ENCODE peak calls at places on chromosomes 3 and 15, in ten cellular contexts. B, H, P, Y, G, M, R, A, K and L are unnamed samples.

GRCh38 chr3:30319713-30320112 is 286.7 kb upstream of the TGFBR2 start:
- DNase-seq in A (no peak), K (no peak), M (peak), G (peak), Y (no peak), R (no peak), H (no peak), P (no peak), B (no peak), L (no peak)

GRCh38 chr15:99137111-99137546 is 32.2 kb downstream of the SYNM start:
- DNase-seq in A (no peak), G (no peak), R (no peak), K (no peak), Y (no peak), M (no peak), P (no peak), B (no peak), H (no peak), L (no peak)

GRCh38 chr15:23877502-23878412 is 190.7 kb upstream of the NDN start:
- DNase-seq in R (no peak), Y (peak), P (no peak), B (peak), H (peak), A (no peak), M (no peak), G (no peak), K (peak), L (peak)

GRCh38 chr3:39577541-39577940 is 110.1 kb downstream of the MOBP start:
- DNase-seq in A (no peak), B (no peak), H (no peak), M (no peak), K (no peak), P (no peak), R (no peak), Y (peak), G (no peak), L (no peak)

GRCh38 chr3:133037440-133037839 is 751 bp upstream of the TMEM108 start:
- DNase-seq in R (no peak), M (no peak), G (no peak), A (no peak), K (no peak), P (no peak), B (no peak), Y (no peak), H (no peak), L (no peak)

GRCh38 chr3:38964646-38965045 is 87.1 kb downstream of the SCN11A start:
- DNase-seq in M (no peak), K (no peak), R (no peak), G (no peak), Y (no peak), B (no peak), A (no peak), H (no peak), P (no peak), L (no peak)

GRCh38 chr15:45307230-45307924 is 55.3 kb downstream of the SLC28A2 start:
- DNase-seq in H (no peak), A (no peak), M (peak), Y (no peak), B (no peak), K (no peak), R (no peak), P (peak), G (no peak), L (no peak)

GRCh38 chr3:15440891-15441290 is 13.5 kb downstream of the EAF1 start:
- DNase-seq in B (no peak), R (peak), A (no peak), M (peak), G (no peak), Y (no peak), H (no peak), P (no peak), K (no peak), L (no peak)

GRCh38 chr15:99423186-99424130 is 142.3 kb upstream of the MEF2A start:
- DNase-seq in P (no peak), Y (no peak), G (no peak), R (peak), A (no peak), H (peak), K (peak), B (peak), M (no peak), L (no peak)

GRCh38 chr3:143337387-143337786 is 217.8 kb downstream of the CHST2 start:
- DNase-seq in P (no peak), G (no peak), M (no peak), H (peak), R (no peak), Y (no peak), B (no peak), A (no peak), K (no peak), L (no peak)

GRCh38 chr15:62141643-62142588 is 23.2 kb downstream of the C2CD4B start:
- DNase-seq in R (no peak), M (no peak), K (no peak), Y (no peak), B (no peak), G (no peak), H (no peak), P (no peak), A (no peak), L (no peak)

GRCh38 chr15:88658972-88659931 is 20.4 kb downstream of the ISG20 start:
- DNase-seq in M (peak), A (no peak), H (no peak), G (no peak), R (peak), B (peak), Y (no peak), P (no peak), K (no peak), L (no peak)

GRCh38 chr15:60326824-60327654 is 70.7 kb downstream of the ANXA2 start:
- DNase-seq in M (peak), B (no peak), Y (peak), R (no peak), G (no peak), H (no peak), K (no peak), A (no peak), P (peak), L (no peak)

GRCh38 chr3:108518895-108519294 is 8.5 kb upstream of the MYH15 start:
- DNase-seq in A (no peak), Y (no peak), K (no peak), H (no peak), B (no peak), G (no peak), M (no peak), R (no peak), P (no peak), L (no peak)

GRCh38 chr3:133901083-133901482 is 5.4 kb upstream of the RAB6B start:
- DNase-seq in K (no peak), M (no peak), B (no peak), G (no peak), R (no peak), P (no peak), H (no peak), Y (no peak), A (no peak), L (no peak)

GRCh38 chr3:170740726-170741591 is 129.0 kb downstream of the RPL22L1 start:
- DNase-seq in K (peak), R (peak), G (no peak), B (peak), H (no peak), A (peak), Y (no peak), P (no peak), M (peak), L (no peak)

GRCh38 chr15:57146394-57147140 is 228.1 kb downstream of the TCF12 start:
- DNase-seq in K (no peak), P (no peak), G (no peak), Y (no peak), M (peak), R (no peak), A (no peak), B (no peak), H (no peak), L (no peak)

GRCh38 chr3:161510510-161511260 is 14.1 kb downstream of the OTOL1 start:
- DNase-seq in H (peak), P (no peak), K (no peak), R (no peak), G (no peak), B (no peak), M (no peak), Y (no peak), A (no peak), L (no peak)

GRCh38 chr3:69710153-69710977 is 28.9 kb upstream of the MITF start:
- DNase-seq in B (no peak), R (no peak), Y (no peak), G (no peak), H (no peak), A (no peak), K (no peak), P (peak), M (peak), L (no peak)

GRCh38 chr3:14410501-14411165 is 8.2 kb downstream of the SLC6A6 start:
- DNase-seq in P (peak), G (no peak), K (no peak), M (peak), R (no peak), B (peak), A (no peak), Y (no peak), H (no peak), L (no peak)

GRCh38 chr3:143961351-143961750 is 10.3 kb upstream of the DIPK2A start:
- DNase-seq in G (no peak), B (no peak), P (no peak), K (no peak), A (no peak), H (no peak), M (no peak), R (no peak), Y (no peak), L (no peak)

GRCh38 chr3:170418422-170419300 is at the start of gene CLDN11:
- DNase-seq in A (peak), K (peak), G (peak), P (peak), Y (peak), M (no peak), B (peak), R (no peak), H (peak), L (no peak)

GRCh38 chr15:59399465-59400102 is 26.9 kb upstream of the MYO1E start:
- DNase-seq in P (no peak), K (no peak), R (no peak), M (no peak), Y (no peak), G (peak), B (no peak), H (no peak), A (no peak), L (no peak)

GRCh38 chr3:85433334-85433733 is 474.5 kb downstream of the CADM2 start:
- DNase-seq in A (no peak), B (no peak), K (no peak), Y (no peak), R (no peak), G (no peak), P (no peak), H (no peak), M (peak), L (no peak)

GRCh38 chr15:35215095-35215494 is 130.0 kb upstream of the NANOGP8 start:
- DNase-seq in G (no peak), K (no peak), P (no peak), A (no peak), Y (no peak), M (no peak), B (no peak), H (no peak), R (no peak), L (no peak)

GRCh38 chr3:39146083-39146501 is 7.3 kb downstream of the CSRNP1 start:
- DNase-seq in G (peak), B (no peak), R (peak), H (peak), Y (no peak), M (no peak), A (no peak), P (no peak), K (no peak), L (no peak)

GRCh38 chr3:139024968-139025367 is 4.2 kb upstream of the PRR23B start:
- DNase-seq in A (no peak), B (no peak), R (no peak), Y (no peak), G (no peak), P (no peak), K (no peak), M (no peak), H (no peak), L (no peak)

GRCh38 chr3:139016430-139017048 is 4.2 kb downstream of the PRR23B start:
- DNase-seq in R (no peak), B (no peak), P (no peak), K (no peak), G (no peak), M (no peak), A (no peak), H (no peak), Y (no peak), L (no peak)

GRCh38 chr3:139020036-139020867 is 474 bp downstream of the PRR23B start:
- DNase-seq in H (no peak), P (no peak), M (no peak), R (no peak), B (no peak), Y (no peak), K (no peak), G (no peak), A (no peak), L (no peak)

GRCh38 chr3:139020868-139021234 is at the start of gene PRR23B:
- DNase-seq in A (no peak), B (no peak), G (no peak), R (no peak), K (no peak), Y (no peak), H (no peak), P (no peak), M (no peak), L (no peak)
- TF ChIP-seq CTCF in A (no peak), B (no peak), G (no peak), R (no peak), K (no peak), Y (peak), H (peak), P (no peak), M (peak), L (peak)

GRCh38 chr15:43104426-43104825 is 1.4 kb downstream of the UBR1 start:
- DNase-seq in M (no peak), K (no peak), Y (no peak), R (no peak), H (no peak), P (no peak), G (no peak), B (no peak), A (no peak), L (no peak)

GRCh38 chr15:43106486-43106829 is 620 bp upstream of the UBR1 start:
- DNase-seq in P (no peak), B (no peak), A (no peak), G (no peak), K (no peak), M (no peak), R (no peak), Y (no peak), H (no peak), L (no peak)

GRCh38 chr15:43103939-43104338 is 1.9 kb downstream of the UBR1 start:
- DNase-seq in P (no peak), K (no peak), H (no peak), B (no peak), A (no peak), M (no peak), Y (no peak), R (no peak), G (no peak), L (no peak)

GRCh38 chr15:43105778-43106485 is at the start of gene UBR1:
- DNase-seq in G (peak), K (peak), Y (peak), R (peak), A (peak), M (peak), H (peak), B (peak), P (peak), L (peak)

GRCh38 chr15:43105077-43105769 is 615 bp downstream of the UBR1 start:
- DNase-seq in K (no peak), G (no peak), M (no peak), R (no peak), A (no peak), Y (no peak), B (no peak), H (no peak), P (no peak), L (no peak)
- TF ChIP-seq CTCF in K (no peak), G (no peak), M (no peak), R (no peak), A (no peak), Y (no peak), B (no peak), H (no peak), P (no peak), L (no peak)

GRCh38 chr15:71801935-71802655 is 8.3 kb upstream of the NR2E3 start:
- DNase-seq in R (no peak), K (no peak), B (no peak), H (no peak), P (no peak), G (no peak), M (no peak), A (no peak), Y (no peak), L (no peak)

GRCh38 chr15:71804226-71804625 is 6.1 kb upstream of the NR2E3 start:
- DNase-seq in A (no peak), K (no peak), M (no peak), Y (no peak), G (no peak), R (no peak), P (no peak), B (no peak), H (no peak), L (no peak)

GRCh38 chr15:71800835-71801745 is 9.3 kb upstream of the NR2E3 start:
- DNase-seq in M (peak), R (no peak), G (no peak), K (no peak), B (no peak), A (no peak), P (peak), Y (peak), H (no peak), L (peak)

GRCh38 chr15:71804695-71805470 is 5.5 kb upstream of the NR2E3 start:
- DNase-seq in H (no peak), G (no peak), M (no peak), K (no peak), P (no peak), A (no peak), B (no peak), R (no peak), Y (no peak), L (no peak)

GRCh38 chr15:71802770-71803169 is 7.6 kb upstream of the NR2E3 start:
- DNase-seq in Y (no peak), G (no peak), H (no peak), P (no peak), A (no peak), M (no peak), B (no peak), K (no peak), R (no peak), L (no peak)
- TF ChIP-seq CTCF in Y (peak), G (no peak), H (peak), P (peak), A (no peak), M (peak), B (no peak), K (peak), R (no peak), L (peak)

GRCh38 chr3:57397175-57398026 is 104.9 kb upstream of the ASB14 start:
- DNase-seq in K (no peak), G (peak), Y (peak), B (no peak), P (no peak), A (no peak), R (no peak), M (peak), H (peak), L (no peak)
- TF ChIP-seq CTCF in K (peak), G (peak), Y (peak), B (peak), P (peak), A (peak), R (peak), M (peak), H (peak), L (peak)

DNA sequence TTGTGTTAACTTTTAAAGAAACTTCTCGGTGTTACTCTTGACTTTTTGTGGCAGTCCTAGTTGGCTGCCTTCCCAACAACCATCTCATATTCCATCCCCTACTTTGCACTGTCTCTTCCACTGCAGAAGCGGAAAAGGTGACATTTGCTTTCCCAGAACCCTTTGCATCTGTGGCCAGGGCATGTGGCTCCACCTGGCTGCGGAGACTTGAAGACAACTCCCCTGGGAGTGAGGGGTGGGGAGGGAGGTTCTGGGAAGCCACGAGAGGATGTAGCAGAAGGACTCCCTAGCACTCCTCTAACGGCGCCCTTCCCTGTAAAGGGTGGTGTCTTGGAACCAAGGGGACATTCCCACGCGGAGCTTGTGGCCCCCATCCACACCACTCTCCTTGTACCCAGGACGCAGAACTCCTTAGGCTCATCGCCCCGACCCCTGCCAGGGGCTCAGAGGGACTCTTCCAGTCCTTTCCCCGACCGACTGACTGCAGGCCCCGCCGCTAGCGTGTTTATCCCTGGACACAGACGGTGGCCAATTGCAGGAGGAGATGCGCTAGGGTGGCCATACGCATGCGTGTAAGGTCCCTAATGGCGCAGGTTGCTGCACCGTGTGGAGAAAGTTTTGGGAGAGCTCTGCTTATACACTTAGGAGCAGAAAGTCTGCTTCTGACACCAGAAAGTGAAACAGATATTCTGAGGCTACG is 33.2 kb upstream of the SECISBP2L start:
- DNase-seq in H (no peak), P (no peak), A (no peak), Y (no peak), B (no peak), K (no peak), G (no peak), R (no peak), M (no peak), L (no peak)
- TF ChIP-seq CTCF in H (no peak), P (no peak), A (no peak), Y (no peak), B (no peak), K (no peak), G (no peak), R (no peak), M (no peak), L (no peak)

DNA sequence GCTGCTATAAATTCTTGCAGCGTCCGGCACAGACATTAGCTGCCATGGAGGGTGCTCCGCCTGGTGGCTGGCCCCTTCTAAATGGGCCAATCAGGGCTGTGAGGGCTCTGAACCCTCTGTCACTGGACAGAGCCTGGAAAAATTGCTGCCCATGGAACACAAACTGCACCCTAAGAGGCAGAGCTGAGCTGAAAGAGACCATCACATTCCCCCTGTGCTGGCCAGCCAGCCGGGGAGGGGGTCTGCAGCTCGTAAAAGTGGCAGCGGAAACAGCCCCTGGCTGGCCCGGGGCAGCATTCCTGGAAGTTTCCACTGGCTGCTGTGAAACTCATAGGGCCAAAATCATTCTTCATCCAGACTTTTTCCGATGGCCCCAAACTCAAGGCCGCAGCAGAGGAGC is 21.0 kb upstream of the DUSP7 start:
- DNase-seq in G (no peak), P (no peak), Y (no peak), H (no peak), B (no peak), A (no peak), M (no peak), K (no peak), R (no peak), L (no peak)
- TF ChIP-seq CTCF in G (no peak), P (peak), Y (no peak), H (no peak), B (no peak), A (no peak), M (peak), K (peak), R (peak), L (no peak)

DNA sequence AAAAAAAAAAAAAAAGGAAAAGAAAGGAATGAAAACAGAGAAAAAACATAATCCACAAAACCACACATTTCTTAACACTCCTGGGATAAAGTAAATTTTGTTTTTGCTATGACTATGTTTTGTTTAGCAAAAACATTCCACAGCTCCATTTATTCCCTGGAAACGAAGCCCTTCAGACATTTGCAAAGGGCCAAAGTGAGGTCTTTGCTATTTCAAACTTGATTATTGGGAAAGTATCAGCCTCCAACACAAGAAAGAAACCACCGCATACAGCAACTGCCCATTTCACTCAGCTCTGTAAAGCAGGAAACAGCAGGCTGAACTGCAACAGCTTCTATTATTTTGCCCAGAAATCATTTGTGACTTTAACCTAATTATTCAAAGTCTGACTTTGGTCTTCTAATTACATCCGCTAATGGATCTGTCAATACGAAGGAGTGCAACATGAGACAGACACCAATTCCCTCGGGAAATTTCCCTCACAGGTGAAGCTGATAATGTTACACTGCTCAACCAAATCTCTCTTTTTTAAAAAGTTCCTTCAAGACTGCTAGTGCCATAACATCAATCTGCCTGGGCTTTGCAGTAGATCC is 72.1 kb downstream of the RFTN1 start:
- DNase-seq in R (no peak), H (no peak), B (no peak), Y (no peak), P (no peak), G (no peak), K (no peak), M (no peak), A (no peak), L (no peak)
- TF ChIP-seq CTCF in R (no peak), H (no peak), B (no peak), Y (no peak), P (no peak), G (no peak), K (no peak), M (no peak), A (no peak), L (no peak)